ENCODE peak calls at places on chromosomes 4 and X, in six cellular contexts. J is endodermal cell; A is Calu3; O is erythroblast; B is stimulated activated CD8-positive, alpha-beta memory T cell treated with anti-CD3 and anti-CD28 coated beads, Interleukin-7, amount 100 ng/mL, for 1 hour; Y is NCI-H1048. G is an unnamed sample.

GRCh38 chr4:148557793-148558192 is 115.6 kb upstream of the NR3C2 start:
- DNase-seq in Y (no peak), B (no peak), J (peak), O (no peak), A (no peak), G (no peak)

GRCh38 chr4:56077676-56078075 is 128.9 kb downstream of the CEP135 start:
- DNase-seq in Y (no peak), J (no peak), O (no peak), B (no peak), A (no peak), G (no peak)

GRCh38 chr4:140092094-140092820 is 61.7 kb downstream of the MAML3 start:
- DNase-seq in B (no peak), Y (peak), O (no peak), A (peak), J (peak), G (peak)

GRCh38 chr4:94304365-94304971 is 38.2 kb downstream of the HPGDS start:
- DNase-seq in Y (peak), B (no peak), J (no peak), A (peak), O (peak), G (no peak)

GRCh38 chr4:151325320-151326246 is at the start of gene SH3D19:
- DNase-seq in O (no peak), A (peak), J (peak), B (no peak), Y (peak), G (peak)

GRCh38 chr4:143711543-143712159 is 11.2 kb upstream of the FREM3 start:
- DNase-seq in J (peak), B (no peak), Y (no peak), A (no peak), O (peak), G (no peak)

GRCh38 chr4:127846061-127846460 is 34.6 kb upstream of the PLK4 start:
- DNase-seq in A (no peak), J (peak), Y (no peak), B (no peak), O (peak), G (no peak)

GRCh38 chrX:2451456-2452316 is 49.1 kb downstream of the DHRSX start:
- DNase-seq in A (no peak), O (no peak), J (peak), B (no peak), Y (no peak), G (no peak)

GRCh38 chr4:10691651-10692050 is 7.1 kb upstream of the CLNK start:
- DNase-seq in B (no peak), J (no peak), A (no peak), Y (no peak), O (no peak), G (no peak)

GRCh38 chrX:155967653-155968052 is 29.8 kb upstream of the IL9R start:
- DNase-seq in A (no peak), B (no peak), J (no peak), Y (no peak), O (no peak), G (no peak)

GRCh38 chrX:120664081-120664480 is 34.2 kb upstream of the C1GALT1C1 start:
- DNase-seq in O (peak), Y (no peak), J (no peak), B (no peak), A (no peak), G (no peak)

GRCh38 chr4:20612313-20612712 is 87.9 kb upstream of the PACRGL start:
- DNase-seq in A (no peak), J (no peak), B (no peak), Y (no peak), O (no peak), G (no peak)

GRCh38 chr4:18593297-18594002 is 571.9 kb upstream of the LCORL start:
- DNase-seq in Y (peak), J (peak), A (peak), O (peak), B (no peak), G (peak)

GRCh38 chrX:20205927-20206708 is 60.6 kb downstream of the RPS6KA3 start:
- DNase-seq in O (no peak), A (no peak), J (no peak), B (no peak), Y (no peak), G (no peak)

GRCh38 chr4:140935259-140935658 is 179.1 kb upstream of the TBC1D9 start:
- DNase-seq in Y (no peak), O (no peak), B (no peak), J (no peak), A (no peak), G (no peak)

GRCh38 chrX:40651620-40652223 is 4.4 kb upstream of the CXorf38 start:
- DNase-seq in O (peak), B (peak), A (peak), J (peak), Y (peak), G (peak)

GRCh38 chr4:82811838-82812672 is 13.5 kb upstream of the SCD5 start:
- DNase-seq in A (no peak), O (no peak), B (no peak), Y (no peak), J (peak), G (no peak)

GRCh38 chrX:85992811-85993229 is 54.5 kb downstream of the CHM start:
- DNase-seq in J (no peak), B (no peak), Y (no peak), O (peak), A (no peak), G (no peak)

GRCh38 chr4:77453911-77454310 is 151.7 kb upstream of the CXCL13 start:
- DNase-seq in Y (no peak), O (no peak), A (no peak), J (no peak), B (no peak), G (no peak)

GRCh38 chr4:153488719-153489384 is 22.7 kb downstream of the TMEM131L start:
- DNase-seq in A (no peak), Y (no peak), B (no peak), O (peak), J (peak), G (peak)

GRCh38 chr4:184802203-184803015 is 23.4 kb downstream of the ACSL1 start:
- DNase-seq in A (no peak), B (no peak), O (no peak), Y (no peak), J (no peak), G (no peak)

GRCh38 chrX:104113237-104113965 is 1.1 kb downstream of the ZCCHC18 start:
- DNase-seq in O (peak), B (peak), A (peak), J (peak), Y (peak), G (peak)

GRCh38 chr4:7813674-7814073 is 126.0 kb downstream of the AFAP1 start:
- DNase-seq in B (no peak), O (no peak), A (no peak), J (no peak), Y (no peak), G (no peak)

GRCh38 chr4:90995996-90996395 is 868.8 kb downstream of the CCSER1 start:
- DNase-seq in Y (no peak), B (no peak), A (no peak), J (no peak), O (no peak), G (no peak)

GRCh38 chrX:69097451-69098236 is 67.6 kb downstream of the PJA1 start:
- DNase-seq in J (peak), B (no peak), O (no peak), Y (no peak), A (no peak), G (no peak)

GRCh38 chrX:42017971-42018370 is 94.6 kb upstream of the CASK start:
- DNase-seq in Y (no peak), A (no peak), B (no peak), O (no peak), J (no peak), G (no peak)

GRCh38 chr4:89434364-89434988 is 126.9 kb upstream of the GPRIN3 start:
- DNase-seq in A (no peak), Y (peak), J (no peak), B (no peak), O (peak), G (no peak)

GRCh38 chr4:187547281-187547680 is 448.3 kb upstream of the ZFP42 start:
- DNase-seq in B (no peak), J (no peak), A (peak), O (no peak), Y (no peak), G (no peak)

GRCh38 chr4:165383757-165384156 is 4.9 kb downstream of the CPE start:
- DNase-seq in O (no peak), B (no peak), Y (no peak), A (no peak), J (peak), G (no peak)

GRCh38 chr4:8152865-8153257 is 5.8 kb downstream of the ABLIM2 start:
- DNase-seq in B (no peak), O (no peak), Y (no peak), J (peak), A (no peak), G (no peak)

GRCh38 chr4:820230-821172 is 5.4 kb downstream of the CPLX1 start:
- DNase-seq in A (no peak), B (no peak), Y (no peak), O (no peak), J (peak), G (no peak)

GRCh38 chr4:41360911-41361830 is 104.4 kb downstream of the UCHL1 start:
- DNase-seq in B (no peak), J (peak), O (no peak), Y (no peak), A (peak), G (no peak)

GRCh38 chr4:113169368-113169767 is 119.9 kb downstream of the ANK2 start:
- DNase-seq in J (peak), B (no peak), O (no peak), A (no peak), Y (no peak), G (no peak)

GRCh38 chrX:41127476-41128192 is 42.4 kb downstream of the USP9X start:
- DNase-seq in J (no peak), A (no peak), O (no peak), Y (no peak), B (no peak), G (no peak)

GRCh38 chr4:115366390-115366789 is 253.0 kb upstream of the NDST4 start:
- DNase-seq in O (no peak), A (no peak), Y (no peak), J (no peak), B (no peak), G (no peak)

GRCh38 chr4:176883108-176883550 is 90.4 kb upstream of the VEGFC start:
- DNase-seq in A (no peak), J (no peak), O (no peak), Y (no peak), B (no peak), G (no peak)

GRCh38 chrX:113275769-113276168 is 435.1 kb upstream of the AMOT start:
- DNase-seq in J (no peak), Y (no peak), O (no peak), B (no peak), A (no peak), G (no peak)

G was measured in breast epithelium.